ENCODE peak calls at places on chromosomes 5 and 9, in eight cellular contexts. One of them, this sample, is unnamed.

GRCh38 chr5:15929616-15930303 is 249.8 kb downstream of the MARCHF11 start:
- DNase-seq in H7: no peak
- DNase-seq in GM12865: no peak
- DNase-seq in germinal center: no peak
- DNase-seq in head of caudate nucleus: no peak
- DNase-seq in activated CD4-positive, alpha-beta T cell treated with anti-CD3 and anti-CD28 coated beads for 4 hours: no peak
- DNase-seq in stimulated activated CD4-positive, alpha-beta T cell treated with anti-CD3 and anti-CD28 coated beads, Interleukin-2, amount 100 ng/mL, for 48 hours: no peak
- DNase-seq in A673: no peak
- DNase-seq in this sample: peak; percentile 47

GRCh38 chr5:40198736-40199135 is 481.0 kb upstream of the PTGER4 start:
- DNase-seq in H7: no peak
- DNase-seq in GM12865: no peak
- DNase-seq in germinal center: no peak
- DNase-seq in head of caudate nucleus: no peak
- DNase-seq in activated CD4-positive, alpha-beta T cell treated with anti-CD3 and anti-CD28 coated beads for 4 hours: no peak
- DNase-seq in stimulated activated CD4-positive, alpha-beta T cell treated with anti-CD3 and anti-CD28 coated beads, Interleukin-2, amount 100 ng/mL, for 48 hours: no peak
- DNase-seq in A673: peak; percentile 86
- DNase-seq in this sample: no peak

GRCh38 chr9:95876595-95876994 is 1.1 kb downstream of the ERCC6L2 start:
- DNase-seq in H7: no peak
- DNase-seq in GM12865: peak; percentile 24
- DNase-seq in germinal center: no peak
- DNase-seq in head of caudate nucleus: no peak
- DNase-seq in activated CD4-positive, alpha-beta T cell treated with anti-CD3 and anti-CD28 coated beads for 4 hours: no peak
- DNase-seq in stimulated activated CD4-positive, alpha-beta T cell treated with anti-CD3 and anti-CD28 coated beads, Interleukin-2, amount 100 ng/mL, for 48 hours: no peak
- DNase-seq in A673: no peak
- DNase-seq in this sample: no peak

GRCh38 chr9:32413424-32413823 is 29.0 kb downstream of the ACO1 start:
- DNase-seq in H7: no peak
- DNase-seq in GM12865: no peak
- DNase-seq in germinal center: no peak
- DNase-seq in head of caudate nucleus: no peak
- DNase-seq in activated CD4-positive, alpha-beta T cell treated with anti-CD3 and anti-CD28 coated beads for 4 hours: no peak
- DNase-seq in stimulated activated CD4-positive, alpha-beta T cell treated with anti-CD3 and anti-CD28 coated beads, Interleukin-2, amount 100 ng/mL, for 48 hours: no peak
- DNase-seq in A673: no peak
- DNase-seq in this sample: no peak

GRCh38 chr5:168947212-168947868 is 353.6 kb downstream of the SLIT3 start:
- DNase-seq in H7: peak; percentile 89
- DNase-seq in GM12865: peak; percentile 59
- DNase-seq in germinal center: peak; percentile 54
- DNase-seq in head of caudate nucleus: no peak
- DNase-seq in activated CD4-positive, alpha-beta T cell treated with anti-CD3 and anti-CD28 coated beads for 4 hours: no peak
- DNase-seq in stimulated activated CD4-positive, alpha-beta T cell treated with anti-CD3 and anti-CD28 coated beads, Interleukin-2, amount 100 ng/mL, for 48 hours: peak; percentile 40
- DNase-seq in A673: peak; percentile 53
- DNase-seq in this sample: no peak

GRCh38 chr5:82657036-82657699 is 379.0 kb upstream of the RPS23 start:
- DNase-seq in H7: no peak
- DNase-seq in GM12865: no peak
- DNase-seq in germinal center: no peak
- DNase-seq in head of caudate nucleus: no peak
- DNase-seq in activated CD4-positive, alpha-beta T cell treated with anti-CD3 and anti-CD28 coated beads for 4 hours: no peak
- DNase-seq in stimulated activated CD4-positive, alpha-beta T cell treated with anti-CD3 and anti-CD28 coated beads, Interleukin-2, amount 100 ng/mL, for 48 hours: no peak
- DNase-seq in A673: no peak
- DNase-seq in this sample: no peak

GRCh38 chr5:23675456-23675855 is 168.0 kb downstream of the PRDM9 start:
- DNase-seq in H7: no peak
- DNase-seq in GM12865: no peak
- DNase-seq in germinal center: no peak
- DNase-seq in head of caudate nucleus: no peak
- DNase-seq in activated CD4-positive, alpha-beta T cell treated with anti-CD3 and anti-CD28 coated beads for 4 hours: no peak
- DNase-seq in stimulated activated CD4-positive, alpha-beta T cell treated with anti-CD3 and anti-CD28 coated beads, Interleukin-2, amount 100 ng/mL, for 48 hours: no peak
- DNase-seq in A673: no peak
- DNase-seq in this sample: no peak

GRCh38 chr5:7770436-7770835 is 80.5 kb downstream of the CFAP90 start:
- DNase-seq in H7: no peak
- DNase-seq in GM12865: no peak
- DNase-seq in germinal center: no peak
- DNase-seq in head of caudate nucleus: no peak
- DNase-seq in activated CD4-positive, alpha-beta T cell treated with anti-CD3 and anti-CD28 coated beads for 4 hours: no peak
- DNase-seq in stimulated activated CD4-positive, alpha-beta T cell treated with anti-CD3 and anti-CD28 coated beads, Interleukin-2, amount 100 ng/mL, for 48 hours: no peak
- DNase-seq in A673: no peak
- DNase-seq in this sample: no peak

GRCh38 chr5:1161832-1162229 is 39.6 kb upstream of the SLC6A19 start:
- DNase-seq in H7: no peak
- DNase-seq in GM12865: no peak
- DNase-seq in germinal center: no peak
- DNase-seq in head of caudate nucleus: peak; percentile 83
- DNase-seq in activated CD4-positive, alpha-beta T cell treated with anti-CD3 and anti-CD28 coated beads for 4 hours: no peak
- DNase-seq in stimulated activated CD4-positive, alpha-beta T cell treated with anti-CD3 and anti-CD28 coated beads, Interleukin-2, amount 100 ng/mL, for 48 hours: no peak
- DNase-seq in A673: no peak
- DNase-seq in this sample: no peak

GRCh38 chr5:134738133-134738962 is at the start of gene CAMLG:
- DNase-seq in H7: peak; percentile 95
- DNase-seq in GM12865: peak; percentile 99
- DNase-seq in germinal center: peak; percentile 93
- DNase-seq in head of caudate nucleus: peak; percentile 96
- DNase-seq in activated CD4-positive, alpha-beta T cell treated with anti-CD3 and anti-CD28 coated beads for 4 hours: peak; percentile 97
- DNase-seq in stimulated activated CD4-positive, alpha-beta T cell treated with anti-CD3 and anti-CD28 coated beads, Interleukin-2, amount 100 ng/mL, for 48 hours: peak; percentile 96
- DNase-seq in A673: peak; percentile 99
- DNase-seq in this sample: peak; percentile 91

GRCh38 chr5:60852940-60853339 is 8.9 kb upstream of the ELOVL7 start:
- DNase-seq in H7: no peak
- DNase-seq in GM12865: no peak
- DNase-seq in germinal center: no peak
- DNase-seq in head of caudate nucleus: no peak
- DNase-seq in activated CD4-positive, alpha-beta T cell treated with anti-CD3 and anti-CD28 coated beads for 4 hours: no peak
- DNase-seq in stimulated activated CD4-positive, alpha-beta T cell treated with anti-CD3 and anti-CD28 coated beads, Interleukin-2, amount 100 ng/mL, for 48 hours: no peak
- DNase-seq in A673: no peak
- DNase-seq in this sample: no peak

GRCh38 chr5:39526914-39527477 is 102.2 kb upstream of the DAB2 start:
- DNase-seq in H7: no peak
- DNase-seq in GM12865: no peak
- DNase-seq in germinal center: no peak
- DNase-seq in head of caudate nucleus: no peak
- DNase-seq in activated CD4-positive, alpha-beta T cell treated with anti-CD3 and anti-CD28 coated beads for 4 hours: no peak
- DNase-seq in stimulated activated CD4-positive, alpha-beta T cell treated with anti-CD3 and anti-CD28 coated beads, Interleukin-2, amount 100 ng/mL, for 48 hours: no peak
- DNase-seq in A673: peak; percentile 93
- DNase-seq in this sample: no peak

GRCh38 chr9:128124873-128125574 is 2.5 kb downstream of the PTGES2 start:
- DNase-seq in H7: peak; percentile 88
- DNase-seq in GM12865: peak; percentile 80
- DNase-seq in germinal center: no peak
- DNase-seq in head of caudate nucleus: peak; percentile 58
- DNase-seq in activated CD4-positive, alpha-beta T cell treated with anti-CD3 and anti-CD28 coated beads for 4 hours: peak; percentile 28
- DNase-seq in stimulated activated CD4-positive, alpha-beta T cell treated with anti-CD3 and anti-CD28 coated beads, Interleukin-2, amount 100 ng/mL, for 48 hours: peak; percentile 44
- DNase-seq in A673: peak; percentile 83
- DNase-seq in this sample: peak; percentile 31

GRCh38 chr5:122089614-122090013 is 11.6 kb upstream of the LOX start:
- DNase-seq in H7: no peak
- DNase-seq in GM12865: no peak
- DNase-seq in germinal center: no peak
- DNase-seq in head of caudate nucleus: no peak
- DNase-seq in activated CD4-positive, alpha-beta T cell treated with anti-CD3 and anti-CD28 coated beads for 4 hours: no peak
- DNase-seq in stimulated activated CD4-positive, alpha-beta T cell treated with anti-CD3 and anti-CD28 coated beads, Interleukin-2, amount 100 ng/mL, for 48 hours: no peak
- DNase-seq in A673: peak; percentile 87
- DNase-seq in this sample: no peak

GRCh38 chr9:89790542-89791109 is 185.8 kb downstream of the GADD45G start:
- DNase-seq in H7: no peak
- DNase-seq in GM12865: no peak
- DNase-seq in germinal center: no peak
- DNase-seq in head of caudate nucleus: no peak
- DNase-seq in activated CD4-positive, alpha-beta T cell treated with anti-CD3 and anti-CD28 coated beads for 4 hours: no peak
- DNase-seq in stimulated activated CD4-positive, alpha-beta T cell treated with anti-CD3 and anti-CD28 coated beads, Interleukin-2, amount 100 ng/mL, for 48 hours: no peak
- DNase-seq in A673: no peak
- DNase-seq in this sample: no peak

GRCh38 chr9:7237473-7238243 is 479.9 kb downstream of the KDM4C start:
- DNase-seq in H7: no peak
- DNase-seq in GM12865: no peak
- DNase-seq in germinal center: no peak
- DNase-seq in head of caudate nucleus: no peak
- DNase-seq in activated CD4-positive, alpha-beta T cell treated with anti-CD3 and anti-CD28 coated beads for 4 hours: no peak
- DNase-seq in stimulated activated CD4-positive, alpha-beta T cell treated with anti-CD3 and anti-CD28 coated beads, Interleukin-2, amount 100 ng/mL, for 48 hours: no peak
- DNase-seq in A673: peak; percentile 6
- DNase-seq in this sample: no peak

GRCh38 chr5:148990817-148991216 is 72.0 kb downstream of the SH3TC2 start:
- DNase-seq in H7: no peak
- DNase-seq in GM12865: no peak
- DNase-seq in germinal center: no peak
- DNase-seq in head of caudate nucleus: no peak
- DNase-seq in activated CD4-positive, alpha-beta T cell treated with anti-CD3 and anti-CD28 coated beads for 4 hours: no peak
- DNase-seq in stimulated activated CD4-positive, alpha-beta T cell treated with anti-CD3 and anti-CD28 coated beads, Interleukin-2, amount 100 ng/mL, for 48 hours: no peak
- DNase-seq in A673: no peak
- DNase-seq in this sample: no peak

GRCh38 chr5:143106175-143106574 is 297.3 kb downstream of the NR3C1 start:
- DNase-seq in H7: no peak
- DNase-seq in GM12865: no peak
- DNase-seq in germinal center: no peak
- DNase-seq in head of caudate nucleus: peak; percentile 45
- DNase-seq in activated CD4-positive, alpha-beta T cell treated with anti-CD3 and anti-CD28 coated beads for 4 hours: no peak
- DNase-seq in stimulated activated CD4-positive, alpha-beta T cell treated with anti-CD3 and anti-CD28 coated beads, Interleukin-2, amount 100 ng/mL, for 48 hours: no peak
- DNase-seq in A673: peak; percentile 60
- DNase-seq in this sample: peak; percentile 37

GRCh38 chr9:91047529-91047928 is 245.9 kb downstream of the SYK start:
- DNase-seq in H7: no peak
- DNase-seq in GM12865: peak; percentile 24
- DNase-seq in germinal center: no peak
- DNase-seq in head of caudate nucleus: no peak
- DNase-seq in activated CD4-positive, alpha-beta T cell treated with anti-CD3 and anti-CD28 coated beads for 4 hours: peak; percentile 32
- DNase-seq in stimulated activated CD4-positive, alpha-beta T cell treated with anti-CD3 and anti-CD28 coated beads, Interleukin-2, amount 100 ng/mL, for 48 hours: no peak
- DNase-seq in A673: no peak
- DNase-seq in this sample: no peak

GRCh38 chr5:40679998-40680681 is 425 bp downstream of the PTGER4 start:
- DNase-seq in H7: peak; percentile 51
- DNase-seq in GM12865: no peak
- DNase-seq in germinal center: no peak
- DNase-seq in head of caudate nucleus: no peak
- DNase-seq in activated CD4-positive, alpha-beta T cell treated with anti-CD3 and anti-CD28 coated beads for 4 hours: peak; percentile 37
- DNase-seq in stimulated activated CD4-positive, alpha-beta T cell treated with anti-CD3 and anti-CD28 coated beads, Interleukin-2, amount 100 ng/mL, for 48 hours: no peak
- DNase-seq in A673: peak; percentile 4
- DNase-seq in this sample: no peak

GRCh38 chr9:19416143-19416542 is 7.3 kb downstream of the ACER2 start:
- DNase-seq in H7: no peak
- DNase-seq in GM12865: no peak
- DNase-seq in germinal center: no peak
- DNase-seq in head of caudate nucleus: no peak
- DNase-seq in activated CD4-positive, alpha-beta T cell treated with anti-CD3 and anti-CD28 coated beads for 4 hours: no peak
- DNase-seq in stimulated activated CD4-positive, alpha-beta T cell treated with anti-CD3 and anti-CD28 coated beads, Interleukin-2, amount 100 ng/mL, for 48 hours: no peak
- DNase-seq in A673: no peak
- DNase-seq in this sample: no peak

GRCh38 chr5:43066231-43066798 is 26.2 kb upstream of the ANXA2R start:
- DNase-seq in H7: peak; percentile 80
- DNase-seq in GM12865: peak; percentile 88
- DNase-seq in germinal center: peak; percentile 59
- DNase-seq in head of caudate nucleus: peak; percentile 50
- DNase-seq in activated CD4-positive, alpha-beta T cell treated with anti-CD3 and anti-CD28 coated beads for 4 hours: peak; percentile 75
- DNase-seq in stimulated activated CD4-positive, alpha-beta T cell treated with anti-CD3 and anti-CD28 coated beads, Interleukin-2, amount 100 ng/mL, for 48 hours: peak; percentile 54
- DNase-seq in A673: peak; percentile 83
- DNase-seq in this sample: no peak

GRCh38 chr9:88534456-88535225 is at the start of gene NXNL2:
- DNase-seq in H7: peak; percentile 97
- DNase-seq in GM12865: no peak
- DNase-seq in germinal center: peak; percentile 36
- DNase-seq in head of caudate nucleus: no peak
- DNase-seq in activated CD4-positive, alpha-beta T cell treated with anti-CD3 and anti-CD28 coated beads for 4 hours: peak; percentile 63
- DNase-seq in stimulated activated CD4-positive, alpha-beta T cell treated with anti-CD3 and anti-CD28 coated beads, Interleukin-2, amount 100 ng/mL, for 48 hours: no peak
- DNase-seq in A673: peak; percentile 82
- DNase-seq in this sample: no peak

GRCh38 chr9:129633207-129633606 is 7.2 kb downstream of the NTMT1 start:
- DNase-seq in H7: no peak
- DNase-seq in GM12865: no peak
- DNase-seq in germinal center: no peak
- DNase-seq in head of caudate nucleus: no peak
- DNase-seq in activated CD4-positive, alpha-beta T cell treated with anti-CD3 and anti-CD28 coated beads for 4 hours: no peak
- DNase-seq in stimulated activated CD4-positive, alpha-beta T cell treated with anti-CD3 and anti-CD28 coated beads, Interleukin-2, amount 100 ng/mL, for 48 hours: no peak
- DNase-seq in A673: no peak
- DNase-seq in this sample: no peak

This sample was measured in HFF-Myc.